ENCODE peak calls at places on chromosomes 6 and 20, in seven cellular contexts. One of them, this sample, is unnamed.

GRCh38 chr20:13130707-13131103 is 90.4 kb upstream of the ISM1 start:
- DNase-seq in ovary: no peak
- DNase-seq in sigmoid colon: no peak
- DNase-seq in suprapubic skin: no peak
- DNase-seq in SK-N-SH: no peak
- DNase-seq in stomach: no peak
- DNase-seq in upper lobe of left lung: no peak
- DNase-seq in this sample: no peak

GRCh38 chr6:2181567-2181966 is 63.8 kb downstream of the GMDS start:
- DNase-seq in ovary: no peak
- DNase-seq in sigmoid colon: no peak
- DNase-seq in suprapubic skin: no peak
- DNase-seq in SK-N-SH: no peak
- DNase-seq in stomach: no peak
- DNase-seq in upper lobe of left lung: no peak
- DNase-seq in this sample: no peak

GRCh38 chr6:46888031-46888430 is 33.7 kb downstream of the ADGRF5 start:
- DNase-seq in ovary: no peak
- DNase-seq in sigmoid colon: no peak
- DNase-seq in suprapubic skin: no peak
- DNase-seq in SK-N-SH: no peak
- DNase-seq in stomach: no peak
- DNase-seq in upper lobe of left lung: no peak
- DNase-seq in this sample: no peak

GRCh38 chr6:558089-558488 is 98.8 kb downstream of the HUS1B start:
- DNase-seq in ovary: no peak
- DNase-seq in sigmoid colon: no peak
- DNase-seq in suprapubic skin: no peak
- DNase-seq in SK-N-SH: no peak
- DNase-seq in stomach: no peak
- DNase-seq in upper lobe of left lung: no peak
- DNase-seq in this sample: no peak

GRCh38 chr6:11008821-11009220 is 35.3 kb downstream of the ELOVL2 start:
- DNase-seq in ovary: no peak
- DNase-seq in sigmoid colon: no peak
- DNase-seq in suprapubic skin: no peak
- DNase-seq in SK-N-SH: no peak
- DNase-seq in stomach: no peak
- DNase-seq in upper lobe of left lung: no peak
- DNase-seq in this sample: no peak

GRCh38 chr20:1803216-1804128 is 91.7 kb upstream of the SIRPA start:
- DNase-seq in ovary: peak
- DNase-seq in sigmoid colon: peak
- DNase-seq in suprapubic skin: no peak
- DNase-seq in SK-N-SH: peak
- DNase-seq in stomach: peak
- DNase-seq in upper lobe of left lung: peak
- DNase-seq in this sample: no peak

GRCh38 chr6:53926505-53926904 is 131.7 kb downstream of the LRRC1 start:
- DNase-seq in ovary: no peak
- DNase-seq in sigmoid colon: no peak
- DNase-seq in suprapubic skin: no peak
- DNase-seq in SK-N-SH: no peak
- DNase-seq in stomach: no peak
- DNase-seq in upper lobe of left lung: no peak
- DNase-seq in this sample: no peak

GRCh38 chr6:123526128-123526527 is 110.6 kb downstream of the TRDN start:
- DNase-seq in ovary: no peak
- DNase-seq in sigmoid colon: no peak
- DNase-seq in suprapubic skin: no peak
- DNase-seq in SK-N-SH: no peak
- DNase-seq in stomach: no peak
- DNase-seq in upper lobe of left lung: no peak
- DNase-seq in this sample: no peak

GRCh38 chr6:139881251-139881650 is 506.8 kb upstream of the CITED2 start:
- DNase-seq in ovary: no peak
- DNase-seq in sigmoid colon: no peak
- DNase-seq in suprapubic skin: no peak
- DNase-seq in SK-N-SH: no peak
- DNase-seq in stomach: no peak
- DNase-seq in upper lobe of left lung: no peak
- DNase-seq in this sample: no peak

GRCh38 chr6:89411019-89411268 is 1.1 kb downstream of the RRAGD start:
- DNase-seq in ovary: no peak
- DNase-seq in sigmoid colon: peak
- DNase-seq in suprapubic skin: no peak
- DNase-seq in SK-N-SH: peak
- DNase-seq in stomach: peak
- DNase-seq in upper lobe of left lung: peak
- DNase-seq in this sample: no peak

GRCh38 chr6:49072146-49072545 is 390.9 kb downstream of the MMUT start:
- DNase-seq in ovary: no peak
- DNase-seq in sigmoid colon: no peak
- DNase-seq in suprapubic skin: no peak
- DNase-seq in SK-N-SH: no peak
- DNase-seq in stomach: no peak
- DNase-seq in upper lobe of left lung: no peak
- DNase-seq in this sample: no peak

GRCh38 chr6:3825331-3825831 is 23.8 kb upstream of the FAM50B start:
- DNase-seq in ovary: peak
- DNase-seq in sigmoid colon: peak
- DNase-seq in suprapubic skin: peak
- DNase-seq in SK-N-SH: no peak
- DNase-seq in stomach: peak
- DNase-seq in upper lobe of left lung: peak
- DNase-seq in this sample: no peak

GRCh38 chr6:7101290-7101689 is 6.5 kb upstream of the RREB1 start:
- DNase-seq in ovary: no peak
- DNase-seq in sigmoid colon: no peak
- DNase-seq in suprapubic skin: no peak
- DNase-seq in SK-N-SH: no peak
- DNase-seq in stomach: no peak
- DNase-seq in upper lobe of left lung: no peak
- DNase-seq in this sample: no peak

GRCh38 chr6:97437087-97437486 is 154.1 kb upstream of the MMS22L start:
- DNase-seq in ovary: no peak
- DNase-seq in sigmoid colon: no peak
- DNase-seq in suprapubic skin: no peak
- DNase-seq in SK-N-SH: peak
- DNase-seq in stomach: no peak
- DNase-seq in upper lobe of left lung: no peak
- DNase-seq in this sample: no peak

GRCh38 chr6:144248470-144249301 is 36.4 kb upstream of the UTRN start:
- DNase-seq in ovary: no peak
- DNase-seq in sigmoid colon: no peak
- DNase-seq in suprapubic skin: no peak
- DNase-seq in SK-N-SH: no peak
- DNase-seq in stomach: no peak
- DNase-seq in upper lobe of left lung: no peak
- DNase-seq in this sample: no peak

DNA sequence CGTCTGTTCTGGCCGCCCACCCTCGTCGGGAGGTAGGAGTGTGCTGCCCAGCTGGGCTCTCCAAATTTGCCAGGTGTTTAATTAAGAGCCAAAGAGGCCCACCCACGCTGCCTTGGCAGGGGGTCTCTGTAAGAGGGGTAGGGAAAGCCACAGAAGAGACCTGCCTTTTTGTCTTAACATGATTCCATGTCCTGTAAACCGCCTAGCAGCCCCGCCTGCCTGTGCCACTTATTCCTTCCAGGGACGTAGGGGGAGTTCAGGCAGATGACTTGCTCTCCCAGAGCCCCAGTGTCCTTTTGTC is 2.1 kb downstream of the FAM210B start:
- DNase-seq in ovary: peak
- DNase-seq in sigmoid colon: no peak
- DNase-seq in suprapubic skin: no peak
- DNase-seq in SK-N-SH: no peak
- DNase-seq in stomach: no peak
- DNase-seq in upper lobe of left lung: no peak
- DNase-seq in this sample: no peak
- TF ChIP-seq EP300 in ovary: no peak
- TF ChIP-seq EP300 in sigmoid colon: no peak
- TF ChIP-seq EP300 in suprapubic skin: no peak
- TF ChIP-seq EP300 in SK-N-SH: no peak
- TF ChIP-seq EP300 in stomach: no peak
- TF ChIP-seq EP300 in upper lobe of left lung: no peak
- TF ChIP-seq EP300 in this sample: no peak

GRCh38 chr20:44683263-44684046 is 31.7 kb upstream of the CCN5 start:
- DNase-seq in ovary: no peak
- DNase-seq in sigmoid colon: no peak
- DNase-seq in suprapubic skin: no peak
- DNase-seq in SK-N-SH: peak
- DNase-seq in stomach: peak
- DNase-seq in upper lobe of left lung: peak
- DNase-seq in this sample: no peak
- TF ChIP-seq CTCF in ovary: peak
- TF ChIP-seq CTCF in sigmoid colon: no peak
- TF ChIP-seq CTCF in suprapubic skin: no peak
- TF ChIP-seq CTCF in SK-N-SH: peak
- TF ChIP-seq CTCF in stomach: peak
- TF ChIP-seq CTCF in upper lobe of left lung: peak
- TF ChIP-seq CTCF in this sample: peak

DNA sequence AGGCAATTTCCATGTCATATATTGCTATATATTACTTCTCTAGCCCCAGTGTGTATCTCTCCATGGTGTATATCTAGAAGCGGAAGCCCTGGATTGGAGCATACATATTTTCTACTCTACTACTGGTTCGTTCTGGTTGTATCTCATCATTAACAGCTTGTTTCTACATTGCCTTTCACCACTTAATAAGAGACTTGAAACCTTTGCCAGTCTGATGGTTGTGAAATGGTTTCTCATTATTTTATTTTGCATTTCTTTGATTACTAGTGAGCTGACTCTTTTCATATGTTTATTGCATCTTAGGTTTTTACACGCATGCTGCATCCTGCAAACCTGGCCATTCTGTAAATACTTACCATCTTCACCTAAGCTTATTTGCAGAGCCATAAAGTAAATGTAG is 3.6 kb downstream of the DSTN start:
- DNase-seq in ovary: no peak
- DNase-seq in sigmoid colon: no peak
- DNase-seq in suprapubic skin: no peak
- DNase-seq in SK-N-SH: no peak
- DNase-seq in stomach: no peak
- DNase-seq in upper lobe of left lung: no peak
- DNase-seq in this sample: no peak
- H3K27ac ChIP-seq in ovary: no peak
- H3K27ac ChIP-seq in sigmoid colon: peak
- H3K27ac ChIP-seq in suprapubic skin: no peak
- H3K27ac ChIP-seq in SK-N-SH: no peak
- H3K27ac ChIP-seq in stomach: peak
- H3K27ac ChIP-seq in upper lobe of left lung: no peak
- H3K27ac ChIP-seq in this sample: peak

GRCh38 chr6:44220913-44221290 is 2.5 kb upstream of the SLC29A1 start:
- DNase-seq in ovary: no peak
- DNase-seq in sigmoid colon: no peak
- DNase-seq in suprapubic skin: no peak
- DNase-seq in SK-N-SH: no peak
- DNase-seq in stomach: no peak
- DNase-seq in upper lobe of left lung: no peak
- DNase-seq in this sample: no peak

GRCh38 chr6:44221291-44221960 is 2.0 kb upstream of the SLC29A1 start:
- DNase-seq in ovary: peak
- DNase-seq in sigmoid colon: peak
- DNase-seq in suprapubic skin: peak
- DNase-seq in SK-N-SH: peak
- DNase-seq in stomach: peak
- DNase-seq in upper lobe of left lung: peak
- DNase-seq in this sample: peak

GRCh38 chr6:44217332-44218143 is 812 bp downstream of the MYMX start:
- DNase-seq in ovary: no peak
- DNase-seq in sigmoid colon: peak
- DNase-seq in suprapubic skin: peak
- DNase-seq in SK-N-SH: no peak
- DNase-seq in stomach: peak
- DNase-seq in upper lobe of left lung: peak
- DNase-seq in this sample: no peak

GRCh38 chr6:44219815-44220784 is 3.3 kb upstream of the SLC29A1 start:
- DNase-seq in ovary: no peak
- DNase-seq in sigmoid colon: no peak
- DNase-seq in suprapubic skin: no peak
- DNase-seq in SK-N-SH: no peak
- DNase-seq in stomach: no peak
- DNase-seq in upper lobe of left lung: no peak
- DNase-seq in this sample: no peak

DNA sequence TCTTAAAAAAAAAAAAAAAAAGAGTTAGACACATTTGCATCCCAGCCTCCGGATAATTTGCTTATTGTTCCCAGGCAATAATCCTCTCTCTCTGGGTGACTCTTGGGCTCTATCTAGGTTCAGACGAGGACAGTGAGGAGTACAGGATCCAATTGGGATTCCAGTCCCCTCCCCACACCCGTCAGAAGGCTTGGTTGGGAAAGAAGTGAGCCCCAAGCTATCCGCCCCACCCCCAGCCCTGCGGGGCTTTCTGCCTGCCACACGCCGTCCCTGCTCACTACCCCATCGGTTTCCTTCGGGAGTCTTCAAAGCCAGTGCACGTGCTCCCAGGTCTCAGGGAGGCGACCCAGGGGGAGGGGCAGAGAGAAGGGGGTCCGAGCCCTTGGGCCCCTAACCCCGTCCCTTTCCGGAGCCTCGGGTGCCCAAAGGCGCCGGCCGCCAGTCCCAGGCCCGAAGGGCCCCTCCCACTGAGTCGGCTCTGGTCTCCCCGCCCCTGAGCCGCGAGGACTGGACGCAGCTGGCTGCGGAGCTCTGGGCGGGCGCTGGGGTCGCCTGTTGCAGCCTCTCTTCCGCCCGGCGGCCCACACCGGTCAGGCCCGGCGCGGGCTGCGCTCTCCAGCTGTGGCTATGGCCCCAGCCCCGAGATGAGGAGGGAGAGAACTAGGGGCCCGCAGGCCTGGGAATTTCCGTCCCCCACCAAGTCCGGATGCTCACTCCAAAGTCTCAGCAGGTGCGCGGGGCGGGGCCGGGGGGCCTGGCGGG is 2.5 kb downstream of the MYMX start:
- DNase-seq in ovary: peak
- DNase-seq in sigmoid colon: peak
- DNase-seq in suprapubic skin: peak
- DNase-seq in SK-N-SH: peak
- DNase-seq in stomach: peak
- DNase-seq in upper lobe of left lung: peak
- DNase-seq in this sample: peak
- TF ChIP-seq EP300 in ovary: no peak
- TF ChIP-seq EP300 in sigmoid colon: no peak
- TF ChIP-seq EP300 in suprapubic skin: no peak
- TF ChIP-seq EP300 in SK-N-SH: no peak
- TF ChIP-seq EP300 in stomach: no peak
- TF ChIP-seq EP300 in upper lobe of left lung: no peak
- TF ChIP-seq EP300 in this sample: no peak

DNA sequence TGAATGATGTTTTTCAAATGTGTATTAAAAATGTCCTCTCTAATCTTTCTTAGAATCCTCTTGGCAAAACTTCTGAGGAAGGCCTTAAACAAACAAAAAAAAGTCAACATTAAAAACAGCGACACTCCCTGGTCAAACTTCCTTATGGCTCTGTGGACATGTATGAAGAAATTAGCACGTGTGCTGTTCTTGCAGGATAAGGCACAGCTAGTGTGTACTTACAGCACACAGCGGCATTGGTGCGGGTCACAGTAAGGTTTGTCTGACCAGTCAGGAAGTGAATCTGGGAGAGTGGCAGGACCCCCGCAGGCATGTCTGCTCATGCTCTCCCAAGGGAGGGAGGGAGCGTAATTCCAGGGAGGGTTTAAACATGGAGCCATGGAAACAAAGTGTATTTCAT is 38.8 kb downstream of the SLC22A1 start:
- DNase-seq in ovary: no peak
- DNase-seq in sigmoid colon: no peak
- DNase-seq in suprapubic skin: no peak
- DNase-seq in SK-N-SH: no peak
- DNase-seq in stomach: peak
- DNase-seq in upper lobe of left lung: peak
- DNase-seq in this sample: no peak
- TF ChIP-seq CTCF in ovary: no peak
- TF ChIP-seq CTCF in sigmoid colon: no peak
- TF ChIP-seq CTCF in suprapubic skin: no peak
- TF ChIP-seq CTCF in SK-N-SH: peak
- TF ChIP-seq CTCF in stomach: no peak
- TF ChIP-seq CTCF in upper lobe of left lung: no peak
- TF ChIP-seq CTCF in this sample: no peak

This sample was measured in tibial nerve.